ENCODE peak calls at places on chromosome 9, in nine cellular contexts. I is A549, W is H1, H is GM12865, M is psoas muscle, Q is suprapubic skin, Y is AG09309, V is foreskin fibroblast, B is IMR-90. P is an unnamed sample.

GRCh38 chr9:113538646-113539430 is 75.3 kb downstream of the RGS3 start:
- DNase-seq in I (no peak), W (no peak), H (no peak), M (no peak), Q (no peak), Y (no peak), V (no peak), B (no peak), P (no peak)

GRCh38 chr9:128067898-128068655 is at the start of gene SLC25A25:
- DNase-seq in I (peak), W (peak), H (peak), M (peak), Q (peak), Y (peak), V (peak), B (peak), P (peak)

GRCh38 chr9:23747088-23747748 is 78.8 kb downstream of the ELAVL2 start:
- DNase-seq in I (no peak), W (no peak), H (no peak), M (no peak), Q (no peak), Y (no peak), V (no peak), B (no peak), P (no peak)

GRCh38 chr9:138119202-138120027 is 241.8 kb downstream of the CACNA1B start:
- DNase-seq in I (no peak), W (no peak), H (no peak), M (no peak), Q (no peak), Y (no peak), V (no peak), B (no peak), P (no peak)

GRCh38 chr9:127176631-127177030 is 54.2 kb upstream of the ANGPTL2 start:
- DNase-seq in I (no peak), W (no peak), H (no peak), M (no peak), Q (peak), Y (no peak), V (no peak), B (no peak), P (no peak)

GRCh38 chr9:137449081-137449844 is 8.1 kb upstream of the ENTPD8 start:
- DNase-seq in I (no peak), W (no peak), H (no peak), M (no peak), Q (no peak), Y (no peak), V (no peak), B (no peak), P (no peak)

GRCh38 chr9:81671880-81672280 is 17.5 kb downstream of the TLE1 start:
- DNase-seq in I (no peak), W (no peak), H (no peak), M (peak), Q (no peak), Y (no peak), V (no peak), B (peak), P (peak)

GRCh38 chr9:14813336-14814020 is 90.9 kb upstream of the CER1 start:
- DNase-seq in I (no peak), W (no peak), H (no peak), M (no peak), Q (no peak), Y (no peak), V (no peak), B (no peak), P (peak)

GRCh38 chr9:2817987-2818386 is 25.9 kb downstream of the PUM3 start:
- DNase-seq in I (no peak), W (no peak), H (no peak), M (no peak), Q (no peak), Y (peak), V (no peak), B (peak), P (peak)

GRCh38 chr9:26310294-26310693 is 582.3 kb downstream of the CAAP1 start:
- DNase-seq in I (no peak), W (no peak), H (no peak), M (no peak), Q (no peak), Y (no peak), V (no peak), B (peak), P (peak)

GRCh38 chr9:16266648-16267276 is 603.7 kb downstream of the BNC2 start:
- DNase-seq in I (peak), W (peak), H (no peak), M (no peak), Q (no peak), Y (no peak), V (no peak), B (no peak), P (peak)

GRCh38 chr9:127970401-127971313 is 10.1 kb downstream of the EEIG1 start:
- DNase-seq in I (no peak), W (no peak), H (peak), M (no peak), Q (no peak), Y (no peak), V (no peak), B (no peak), P (no peak)

GRCh38 chr9:118767571-118767970 is 601.7 kb downstream of the BRINP1 start:
- DNase-seq in I (no peak), W (no peak), H (no peak), M (no peak), Q (no peak), Y (no peak), V (no peak), B (no peak), P (no peak)

GRCh38 chr9:20321683-20322082 is 300.6 kb downstream of the MLLT3 start:
- DNase-seq in I (no peak), W (no peak), H (no peak), M (no peak), Q (no peak), Y (no peak), V (no peak), B (no peak), P (peak)

GRCh38 chr9:91117959-91118651 is 243.6 kb downstream of the AUH start:
- DNase-seq in I (no peak), W (peak), H (no peak), M (peak), Q (peak), Y (no peak), V (peak), B (peak), P (peak)

GRCh38 chr9:119029876-119030275 is 339.4 kb downstream of the BRINP1 start:
- DNase-seq in I (no peak), W (no peak), H (no peak), M (no peak), Q (no peak), Y (no peak), V (no peak), B (no peak), P (no peak)

GRCh38 chr9:89444212-89444611 is 53.7 kb downstream of the SEMA4D start:
- DNase-seq in I (no peak), W (no peak), H (no peak), M (no peak), Q (no peak), Y (no peak), V (no peak), B (no peak), P (no peak)

GRCh38 chr9:34493972-34494535 is 28.7 kb downstream of the ENHO start:
- DNase-seq in I (peak), W (peak), H (peak), M (peak), Q (no peak), Y (no peak), V (peak), B (peak), P (peak)

GRCh38 chr9:108244676-108245075 is 611.1 kb downstream of the ACTL7B start:
- DNase-seq in I (no peak), W (no peak), H (no peak), M (no peak), Q (no peak), Y (no peak), V (no peak), B (no peak), P (no peak)

DNA sequence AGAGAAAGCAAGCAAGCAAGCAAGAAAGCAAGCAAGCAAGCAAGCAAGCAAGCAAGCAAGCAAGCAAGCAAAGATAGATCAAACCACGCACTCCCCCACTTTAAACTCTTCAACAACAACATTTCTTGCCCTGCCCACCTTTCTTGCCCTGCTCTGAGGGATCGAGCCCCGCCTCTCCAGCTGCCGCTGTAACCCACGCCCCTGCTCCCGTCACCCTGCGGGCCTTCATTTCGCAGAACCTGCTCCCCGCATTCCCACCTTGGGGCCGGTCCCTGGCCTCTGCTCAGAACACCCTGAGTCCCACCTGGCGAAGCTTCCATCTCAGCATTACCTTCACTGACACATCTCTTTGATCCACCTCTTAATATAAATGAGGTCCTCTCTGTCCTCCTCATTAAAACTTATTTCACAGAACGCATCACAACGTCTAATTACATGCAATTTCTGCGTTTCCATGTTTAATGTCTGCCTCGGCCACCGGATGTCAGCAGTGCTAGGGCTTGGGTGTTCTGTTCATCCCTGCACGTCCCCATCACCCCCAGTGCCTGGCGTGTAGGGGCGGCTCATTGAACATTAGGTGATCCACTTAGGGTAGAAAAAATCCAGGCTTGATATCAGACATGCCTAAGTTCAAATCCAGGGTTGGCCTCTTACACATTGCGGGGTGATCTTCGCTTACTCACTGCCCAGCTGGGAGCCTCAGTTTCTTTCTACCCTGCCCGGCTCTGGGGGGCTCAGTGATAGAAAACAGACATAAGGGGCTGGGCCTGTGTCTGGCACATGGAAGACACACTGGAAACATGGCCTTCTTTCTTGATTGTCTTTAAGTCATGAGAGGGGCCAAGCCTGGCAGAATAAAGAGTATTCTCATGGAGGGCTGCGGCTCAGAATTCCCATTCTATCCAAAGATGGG is 187.6 kb downstream of the DAB2IP start:
- DNase-seq in I (no peak), W (peak), H (no peak), M (no peak), Q (no peak), Y (no peak), V (no peak), B (no peak), P (no peak)
- TF ChIP-seq CTCF in I (no peak), W (no peak), H (no peak), M (no peak), Q (no peak), Y (peak), V (no peak), B (no peak), P (no peak)

GRCh38 chr9:130184983-130185382 is 12.8 kb downstream of the NCS1 start:
- DNase-seq in I (no peak), W (no peak), H (no peak), M (no peak), Q (no peak), Y (no peak), V (no peak), B (no peak), P (no peak)

GRCh38 chr9:130187523-130187846 is 15.3 kb downstream of the NCS1 start:
- DNase-seq in I (no peak), W (no peak), H (no peak), M (no peak), Q (no peak), Y (no peak), V (no peak), B (no peak), P (no peak)

GRCh38 chr9:130186839-130187522 is 14.8 kb downstream of the NCS1 start:
- DNase-seq in I (peak), W (peak), H (no peak), M (peak), Q (no peak), Y (no peak), V (peak), B (peak), P (peak)

GRCh38 chr9:130186051-130186450 is 13.8 kb downstream of the NCS1 start:
- DNase-seq in I (no peak), W (no peak), H (no peak), M (no peak), Q (no peak), Y (no peak), V (no peak), B (peak), P (no peak)

GRCh38 chr9:130185494-130186005 is 13.3 kb downstream of the NCS1 start:
- DNase-seq in I (no peak), W (no peak), H (no peak), M (no peak), Q (no peak), Y (no peak), V (no peak), B (peak), P (no peak)
- H3K4me3 ChIP-seq in I (no peak), W (no peak), H (no peak), M (no peak), Q (no peak), Y (no peak), V (no peak), B (no peak), P (no peak)

DNA sequence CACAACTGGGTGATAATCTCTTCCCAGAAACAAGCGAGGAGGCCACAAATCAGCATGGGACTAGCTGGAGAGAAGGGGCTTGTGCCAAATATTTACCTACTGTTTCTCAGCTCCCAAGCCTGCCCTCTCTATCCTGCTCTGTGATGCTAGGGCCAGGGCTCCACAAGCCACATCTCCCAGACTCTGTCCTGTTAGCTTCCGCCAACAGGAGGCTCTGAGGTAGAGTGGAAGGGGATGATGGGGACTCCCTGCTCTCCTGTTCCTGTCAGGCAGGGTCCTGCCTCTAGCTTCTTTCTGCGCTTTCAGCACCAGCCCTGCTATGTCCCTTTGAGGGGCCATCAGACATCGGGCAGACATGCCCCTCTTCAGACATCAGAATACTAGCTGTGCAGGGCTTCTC is 160.8 kb upstream of the TBC1D2 start:
- DNase-seq in I (no peak), W (no peak), H (no peak), M (no peak), Q (no peak), Y (no peak), V (no peak), B (no peak), P (no peak)
- TF ChIP-seq CTCF in I (no peak), W (no peak), H (no peak), M (no peak), Q (no peak), Y (no peak), V (no peak), B (no peak), P (no peak)

GRCh38 chr9:21402387-21403247 is 6.3 kb upstream of the IFNA8 start:
- DNase-seq in I (peak), W (peak), H (no peak), M (peak), Q (no peak), Y (no peak), V (no peak), B (no peak), P (no peak)
- H3K4me3 ChIP-seq in I (peak), W (peak), H (peak), M (peak), Q (peak), Y (peak), V (peak), B (no peak), P (no peak)

GRCh38 chr9:33170464-33171156 is 3.5 kb upstream of the B4GALT1 start:
- DNase-seq in I (peak), W (no peak), H (peak), M (peak), Q (peak), Y (no peak), V (no peak), B (no peak), P (peak)
- TF ChIP-seq CTCF in I (peak), W (peak), H (peak), M (peak), Q (peak), Y (peak), V (no peak), B (peak), P (peak)

DNA sequence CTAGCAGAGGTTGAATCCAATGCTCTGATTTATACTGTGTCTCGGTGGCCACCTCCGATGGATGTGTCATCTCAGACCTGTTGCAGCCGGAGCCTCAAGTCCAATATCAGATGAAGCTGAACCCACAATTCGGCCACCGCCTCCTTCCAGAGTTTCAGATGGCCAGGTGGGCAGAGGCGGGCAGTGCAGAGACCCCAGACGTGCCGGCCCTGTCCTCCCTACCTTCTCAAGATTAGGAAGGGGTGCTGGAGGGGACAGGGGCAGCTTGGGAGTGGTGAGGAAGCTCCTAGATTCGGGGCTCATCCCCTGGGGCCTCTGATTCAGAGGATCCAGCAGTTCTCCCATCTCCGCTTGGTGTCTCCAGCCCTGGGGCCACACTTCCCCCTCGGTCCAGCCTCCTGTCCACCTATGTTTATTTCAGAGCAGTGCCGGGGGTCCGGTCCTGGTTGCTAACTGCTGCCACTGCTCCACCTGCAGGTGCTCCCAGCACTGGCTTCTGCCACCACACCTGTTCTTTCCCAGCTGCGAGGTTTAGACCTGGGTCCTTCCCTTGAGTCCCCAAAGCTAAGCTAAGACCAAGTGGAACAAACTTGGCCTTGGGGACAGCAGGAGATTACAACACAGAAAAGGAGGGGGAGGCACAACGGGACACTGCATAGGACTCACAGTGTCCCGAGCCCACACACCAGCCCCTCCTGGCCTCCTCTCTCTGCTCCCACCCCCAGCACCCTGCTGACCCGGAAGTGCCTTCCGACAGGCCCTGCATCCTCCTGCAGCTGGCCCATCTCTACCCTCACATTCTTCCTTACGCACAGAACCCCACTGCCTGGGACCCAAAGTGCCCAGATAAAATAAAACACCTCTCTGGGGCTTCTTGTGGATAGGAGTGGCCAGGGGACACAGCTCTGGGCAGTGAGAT is 81.6 kb downstream of the NTNG2 start:
- DNase-seq in I (no peak), W (no peak), H (no peak), M (no peak), Q (peak), Y (no peak), V (no peak), B (peak), P (no peak)
- H3K4me3 ChIP-seq in I (no peak), W (no peak), H (no peak), M (no peak), Q (no peak), Y (no peak), V (no peak), B (no peak), P (no peak)

DNA sequence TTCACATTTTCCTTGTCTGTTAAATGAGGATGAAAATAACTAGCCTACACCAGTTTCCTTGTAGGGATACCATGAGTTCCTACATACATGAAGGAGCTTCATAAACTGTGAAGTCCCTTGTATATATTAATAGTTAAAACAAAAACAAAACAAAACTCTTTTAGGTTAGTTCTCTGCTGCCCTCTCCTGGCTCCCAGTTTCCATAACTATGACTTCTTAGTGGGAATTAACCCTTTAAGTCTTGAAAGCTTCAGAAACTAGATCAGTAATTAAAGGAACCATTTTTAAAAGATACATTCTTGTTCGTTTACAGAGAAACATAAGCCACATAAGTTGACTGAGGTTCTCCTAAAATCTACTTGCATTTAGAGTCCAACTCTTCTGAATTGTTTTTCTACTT is 500.0 kb upstream of the C9orf72 start:
- DNase-seq in I (peak), W (peak), H (peak), M (no peak), Q (no peak), Y (peak), V (no peak), B (peak), P (peak)
- TF ChIP-seq CTCF in I (peak), W (no peak), H (peak), M (peak), Q (no peak), Y (peak), V (peak), B (peak), P (peak)

DNA sequence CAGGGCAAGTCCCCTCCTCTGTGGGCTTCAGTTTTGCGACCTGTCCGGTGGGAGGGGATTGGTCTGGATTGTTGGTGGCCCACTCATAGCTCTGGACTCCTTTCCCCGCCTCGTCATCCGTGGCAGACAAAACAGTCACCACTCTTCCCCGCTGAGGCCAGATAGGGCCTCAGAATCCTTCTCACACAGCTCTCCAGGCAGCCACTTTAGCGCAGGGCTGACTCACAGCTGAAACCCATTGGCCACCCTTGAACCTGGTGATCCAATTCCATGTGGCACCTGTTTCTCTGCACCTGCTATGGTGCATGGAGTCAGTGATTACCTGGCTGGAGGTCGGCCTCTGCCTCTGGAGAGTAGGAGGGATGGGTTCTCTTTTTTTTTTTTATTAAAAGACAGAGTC is 15.8 kb upstream of the CACFD1 start:
- DNase-seq in I (no peak), W (no peak), H (no peak), M (no peak), Q (no peak), Y (no peak), V (no peak), B (peak), P (no peak)
- H3K4me3 ChIP-seq in I (no peak), W (no peak), H (no peak), M (no peak), Q (no peak), Y (no peak), V (no peak), B (no peak), P (no peak)

GRCh38 chr9:37029304-37029775 is 4.7 kb downstream of the PAX5 start:
- DNase-seq in I (no peak), W (peak), H (peak), M (no peak), Q (no peak), Y (no peak), V (no peak), B (no peak), P (no peak)
- TF ChIP-seq CTCF in I (no peak), W (no peak), H (peak), M (no peak), Q (no peak), Y (no peak), V (no peak), B (no peak), P (no peak)

GRCh38 chr9:124414612-124415011 is 630 bp downstream of the PSMB7 start:
- DNase-seq in I (no peak), W (no peak), H (no peak), M (no peak), Q (no peak), Y (no peak), V (no peak), B (no peak), P (no peak)
- H3K4me3 ChIP-seq in I (peak), W (peak), H (peak), M (peak), Q (peak), Y (peak), V (peak), B (peak), P (peak)

P was measured in fibroblast of mammary gland.